ENCODE peak calls at places on chromosomes 7 and 10, in nine cellular contexts. R is endothelial cell of umbilical vein, C is PC-9, E is astrocyte, T is H9, Z is SK-N-SH, I is OCI-LY7, A is GM23338, B is MM.1S. W is an unnamed sample.
A peak's percentile ranks its signal among the peaks of the same experiment; 100 is the strongest.

GRCh38 chr10:78211476-78212110 is 177.9 kb downstream of the RPS24 start:
- DNase-seq in R (peak; percentile 55), C (no peak), E (peak; percentile 24), T (no peak), Z (peak; percentile 71), I (peak; percentile 33), A (peak; percentile 35), B (no peak), W (peak; percentile 92)

GRCh38 chr7:80453699-80454340 is 58.0 kb downstream of the GNAT3 start:
- DNase-seq in R (peak; percentile 59), C (no peak), E (no peak), T (no peak), Z (peak; percentile 45), I (peak; percentile 8), A (peak; percentile 31), B (peak; percentile 13), W (peak; percentile 57)

GRCh38 chr10:132054564-132054963 is 11.2 kb upstream of the JAKMIP3 start:
- DNase-seq in R (no peak), C (no peak), E (no peak), T (peak; percentile 67), Z (no peak), I (no peak), A (peak; percentile 75), B (no peak), W (peak; percentile 12)

GRCh38 chr7:46215987-46216567 is 295.0 kb upstream of the IGFBP3 start:
- DNase-seq in R (no peak), C (no peak), E (no peak), T (peak; percentile 34), Z (no peak), I (no peak), A (peak; percentile 35), B (no peak), W (no peak)

GRCh38 chr10:122930140-122930539 is 19.7 kb downstream of the FAM24A start:
- DNase-seq in R (no peak), C (no peak), E (no peak), T (no peak), Z (no peak), I (no peak), A (no peak), B (no peak), W (no peak)

GRCh38 chr10:30151581-30152389 is 92.4 kb upstream of the JCAD start:
- DNase-seq in R (peak; percentile 14), C (peak; percentile 80), E (peak; percentile 92), T (peak; percentile 49), Z (peak; percentile 18), I (no peak), A (peak; percentile 7), B (no peak), W (peak; percentile 69)

GRCh38 chr7:128115821-128116723 is 84.8 kb upstream of the LRRC4 start:
- DNase-seq in R (no peak), C (no peak), E (no peak), T (no peak), Z (no peak), I (no peak), A (peak; percentile 68), B (no peak), W (no peak)

GRCh38 chr10:70678250-70678635 is 5.9 kb downstream of the ADAMTS14 start:
- DNase-seq in R (no peak), C (no peak), E (no peak), T (no peak), Z (no peak), I (no peak), A (no peak), B (no peak), W (no peak)

GRCh38 chr7:84533209-84533608 is 338.6 kb upstream of the SEMA3A start:
- DNase-seq in R (no peak), C (no peak), E (no peak), T (no peak), Z (no peak), I (no peak), A (no peak), B (no peak), W (no peak)

GRCh38 chr10:14659626-14660196 is 115.0 kb downstream of the FAM107B start:
- DNase-seq in R (no peak), C (no peak), E (no peak), T (no peak), Z (no peak), I (peak; percentile 94), A (no peak), B (peak; percentile 94), W (no peak)

GRCh38 chr7:80722596-80723141 is 84.2 kb downstream of the CD36 start:
- DNase-seq in R (peak; percentile 48), C (peak; percentile 99), E (peak; percentile 100), T (peak; percentile 48), Z (no peak), I (no peak), A (peak; percentile 47), B (no peak), W (peak; percentile 98)

GRCh38 chr10:98158576-98158975 is 24.1 kb downstream of the R3HCC1L start:
- DNase-seq in R (no peak), C (no peak), E (no peak), T (no peak), Z (no peak), I (no peak), A (no peak), B (no peak), W (no peak)
- H2AFZ ChIP-seq in R (no peak overlapping the region), C (no peak overlapping the region), E (no peak overlapping the region), T (no peak overlapping the region), Z (no peak overlapping the region), I (no peak overlapping the region), A (no peak overlapping the region), B (no peak overlapping the region), W (no peak overlapping the region)

DNA sequence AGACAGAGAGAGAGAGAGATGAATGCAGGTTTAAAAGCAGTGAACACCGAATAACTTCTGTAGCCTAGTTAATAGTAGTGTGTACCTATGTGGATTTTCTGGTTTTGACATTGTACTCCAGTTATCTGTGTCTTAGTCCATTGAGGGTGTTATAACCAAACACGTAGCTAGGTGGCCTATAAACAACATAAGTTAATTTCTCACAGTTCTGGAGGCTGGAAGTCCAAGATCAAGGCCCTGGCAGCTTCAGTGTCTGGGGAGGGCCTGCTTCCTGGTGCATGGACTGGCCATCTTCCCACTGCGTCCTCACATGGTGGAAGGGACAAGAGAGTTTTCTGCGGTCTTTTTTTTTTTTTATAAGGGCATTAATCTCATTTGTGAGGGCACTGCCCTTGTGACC is 23.5 kb downstream of the AOC1 start:
- DNase-seq in R (no peak), C (no peak), E (no peak), T (no peak), Z (no peak), I (peak; percentile 52), A (no peak), B (peak; percentile 40), W (peak; percentile 10)
- H3K27ac ChIP-seq in R (no peak overlapping the region), C (no peak overlapping the region), E (no peak overlapping the region), T (no peak overlapping the region), Z (no peak overlapping the region), I (no peak overlapping the region), A (no peak overlapping the region), B (no peak overlapping the region), W (no peak overlapping the region)

GRCh38 chr7:148289630-148290029 is 300.9 kb upstream of the C7orf33 start:
- DNase-seq in R (no peak), C (no peak), E (no peak), T (no peak), Z (no peak), I (no peak), A (no peak), B (peak; percentile 72), W (no peak)
- H2AFZ ChIP-seq in R (no peak overlapping the region), C (no peak overlapping the region), E (no peak overlapping the region), T (no peak overlapping the region), Z (no peak overlapping the region), I (peak overlapping the region; percentile 29), A (no peak overlapping the region), B (no peak overlapping the region), W (no peak overlapping the region)

GRCh38 chr7:86942995-86943394 is 116.5 kb downstream of the ELAPOR2 start:
- DNase-seq in R (no peak), C (no peak), E (no peak), T (no peak), Z (no peak), I (no peak), A (no peak), B (no peak), W (no peak)
- H3K27ac ChIP-seq in R (no peak overlapping the region), C (no peak overlapping the region), E (no peak overlapping the region), T (no peak overlapping the region), Z (no peak overlapping the region), I (no peak overlapping the region), A (no peak overlapping the region), B (no peak overlapping the region), W (no peak overlapping the region)

DNA sequence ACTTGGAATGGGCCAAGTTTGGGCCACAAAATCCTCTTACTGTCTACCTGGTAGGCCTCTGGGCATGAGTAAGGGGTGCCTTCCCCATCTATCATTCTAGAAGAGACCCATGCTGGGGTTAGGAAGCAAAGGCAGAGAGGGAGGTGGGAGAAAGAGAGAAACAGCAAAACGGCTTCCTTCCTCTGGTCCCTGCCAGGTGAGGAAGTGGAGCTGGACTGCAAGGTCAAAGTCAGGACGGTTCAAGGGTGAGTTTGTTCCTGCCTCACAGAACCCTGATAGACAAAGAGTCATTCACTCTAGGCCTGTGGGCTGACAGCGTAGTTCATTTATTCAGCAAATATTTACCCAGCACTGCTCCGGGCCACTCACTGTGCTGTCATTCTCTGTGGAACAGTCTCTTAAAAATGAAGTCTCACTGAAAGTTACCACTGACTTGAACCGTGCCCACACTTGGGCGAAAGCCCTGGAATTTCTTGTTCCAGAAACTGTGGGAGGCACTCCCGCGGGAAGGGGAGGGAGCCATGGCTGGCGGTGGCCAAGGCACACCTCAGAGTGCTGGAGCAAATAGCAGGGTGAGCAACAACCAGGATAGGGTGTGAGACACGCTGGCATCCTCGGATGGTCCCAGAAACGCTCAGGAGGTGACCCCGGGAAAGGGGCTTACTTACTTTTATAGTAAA is 26.2 kb upstream of the ECHDC3 start:
- DNase-seq in R (no peak), C (peak; percentile 78), E (no peak), T (no peak), Z (no peak), I (no peak), A (no peak), B (no peak), W (peak; percentile 90)
- H2AFZ ChIP-seq in R (no peak overlapping the region), C (peak overlapping the region; percentile 34), E (no peak overlapping the region), T (no peak overlapping the region), Z (no peak overlapping the region), I (peak overlapping the region; percentile 72), A (no peak overlapping the region), B (no peak overlapping the region), W (peak overlapping the region; percentile 44)